ENCODE peak calls at places on chromosomes 4 and X, in eight cellular contexts. I is neuronal stem cell; E is GM23248; N is CD8-positive, alpha-beta memory T cell; B is right cardiac atrium; C is suprapubic skin; O is stomach; Z is body of pancreas. F is an unnamed sample.

GRCh38 chr4:38230121-38230728 is 270.0 kb downstream of the PTTG2 start:
- DNase-seq in I (no peak), E (no peak), N (no peak), B (no peak), C (no peak), O (peak; percentile 66), Z (no peak), F (no peak)

GRCh38 chr4:140463182-140463581 is 34.9 kb downstream of the MGAT4D start:
- DNase-seq in I (no peak), E (no peak), N (no peak), B (no peak), C (no peak), O (no peak), Z (no peak), F (no peak)

GRCh38 chr4:86965019-86965976 is 30.5 kb downstream of the AFF1 start:
- DNase-seq in I (no peak), E (no peak), N (no peak), B (no peak), C (no peak), O (no peak), Z (no peak), F (no peak)

GRCh38 chr4:182925298-182925738 is 8.1 kb upstream of the DCTD start:
- DNase-seq in I (peak; percentile 33), E (peak; percentile 40), N (peak; percentile 27), B (peak; percentile 45), C (no peak), O (peak; percentile 83), Z (peak; percentile 90), F (no peak)

GRCh38 chr4:120720354-120720753 is 202.2 kb downstream of the PRDM5 start:
- DNase-seq in I (no peak), E (no peak), N (no peak), B (no peak), C (no peak), O (no peak), Z (no peak), F (no peak)

GRCh38 chr4:40471923-40472322 is 136.8 kb downstream of the CHRNA9 start:
- DNase-seq in I (no peak), E (peak; percentile 76), N (no peak), B (no peak), C (no peak), O (no peak), Z (no peak), F (no peak)

GRCh38 chr4:80521438-80521837 is 185.9 kb downstream of the CFAP299 start:
- DNase-seq in I (no peak), E (no peak), N (no peak), B (no peak), C (no peak), O (no peak), Z (no peak), F (no peak)

GRCh38 chr4:56786955-56787354 is 34.5 kb downstream of the SPINK2 start:
- DNase-seq in I (no peak), E (peak; percentile 76), N (no peak), B (peak; percentile 49), C (no peak), O (peak; percentile 28), Z (peak; percentile 34), F (no peak)

GRCh38 chr4:8594097-8595038 is 1.8 kb downstream of the CPZ start:
- DNase-seq in I (peak; percentile 72), E (peak; percentile 86), N (no peak), B (peak; percentile 46), C (no peak), O (peak; percentile 58), Z (peak; percentile 59), F (no peak)

GRCh38 chr4:147755567-147756295 is 23.8 kb downstream of the ARHGAP10 start:
- DNase-seq in I (no peak), E (peak; percentile 74), N (no peak), B (no peak), C (no peak), O (no peak), Z (no peak), F (no peak)

GRCh38 chrX:71067727-71068051 is 445 bp downstream of the SNX12 start:
- DNase-seq in I (no peak), E (no peak), N (no peak), B (no peak), C (no peak), O (no peak), Z (no peak), F (no peak)

GRCh38 chrX:338836-339400 is 20.3 kb upstream of the GTPBP6 start:
- DNase-seq in I (no peak), E (peak; percentile 10), N (no peak), B (peak; percentile 13), C (no peak), O (no peak), Z (no peak), F (no peak)

DNA sequence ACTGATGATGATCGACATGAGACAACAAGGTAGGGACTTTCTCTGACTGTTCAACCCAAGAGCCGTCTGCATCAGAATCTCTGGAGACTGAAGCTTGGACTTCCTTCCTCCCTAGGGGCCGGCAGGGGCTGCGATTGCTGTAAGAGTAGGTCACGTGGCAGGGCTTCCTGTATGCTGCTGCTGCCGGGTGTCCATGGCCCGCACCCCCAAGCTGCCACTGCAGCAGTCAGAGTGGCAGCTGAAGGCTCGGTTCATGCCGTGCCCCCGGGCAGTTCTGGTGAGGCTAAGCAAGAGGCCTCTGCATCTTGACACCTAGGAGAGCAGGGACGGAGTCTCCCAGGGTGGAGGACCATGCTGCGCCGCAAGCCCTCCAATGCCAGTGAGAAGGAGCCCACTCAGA is at the start of gene SASH3:
- DNase-seq in I (no peak), E (no peak), N (peak; percentile 44), B (peak; percentile 41), C (no peak), O (peak; percentile 50), Z (peak; percentile 17), F (no peak)
- H3K27ac ChIP-seq in I (no peak within 1 kb of the TSS), E (no peak within 1 kb of the TSS), N (peak within 1 kb of the TSS; percentile 64), B (no peak within 1 kb of the TSS), C (no peak within 1 kb of the TSS), O (peak within 1 kb of the TSS; percentile 23), Z (peak within 1 kb of the TSS; percentile 41), F (no peak within 1 kb of the TSS)

GRCh38 chr4:139457318-139457717 is 3.4 kb downstream of the RAB33B start:
- DNase-seq in I (no peak), E (peak; percentile 22), N (no peak), B (no peak), C (no peak), O (no peak), Z (no peak), F (no peak)
- H3K27ac ChIP-seq in I (no peak overlapping the region), E (no peak overlapping the region), N (no peak overlapping the region), B (no peak overlapping the region), C (no peak overlapping the region), O (peak overlapping the region; percentile 46), Z (peak overlapping the region; percentile 95), F (no peak overlapping the region)

GRCh38 chr4:128528177-128528576 is 240.6 kb upstream of the PGRMC2 start:
- DNase-seq in I (no peak), E (peak; percentile 13), N (no peak), B (no peak), C (no peak), O (no peak), Z (no peak), F (no peak)
- H3K27ac ChIP-seq in I (no peak overlapping the region), E (peak overlapping the region; percentile 97), N (no peak overlapping the region), B (peak overlapping the region; percentile 64), C (peak overlapping the region; percentile 39), O (peak overlapping the region; percentile 18), Z (no peak overlapping the region), F (no peak overlapping the region)

DNA sequence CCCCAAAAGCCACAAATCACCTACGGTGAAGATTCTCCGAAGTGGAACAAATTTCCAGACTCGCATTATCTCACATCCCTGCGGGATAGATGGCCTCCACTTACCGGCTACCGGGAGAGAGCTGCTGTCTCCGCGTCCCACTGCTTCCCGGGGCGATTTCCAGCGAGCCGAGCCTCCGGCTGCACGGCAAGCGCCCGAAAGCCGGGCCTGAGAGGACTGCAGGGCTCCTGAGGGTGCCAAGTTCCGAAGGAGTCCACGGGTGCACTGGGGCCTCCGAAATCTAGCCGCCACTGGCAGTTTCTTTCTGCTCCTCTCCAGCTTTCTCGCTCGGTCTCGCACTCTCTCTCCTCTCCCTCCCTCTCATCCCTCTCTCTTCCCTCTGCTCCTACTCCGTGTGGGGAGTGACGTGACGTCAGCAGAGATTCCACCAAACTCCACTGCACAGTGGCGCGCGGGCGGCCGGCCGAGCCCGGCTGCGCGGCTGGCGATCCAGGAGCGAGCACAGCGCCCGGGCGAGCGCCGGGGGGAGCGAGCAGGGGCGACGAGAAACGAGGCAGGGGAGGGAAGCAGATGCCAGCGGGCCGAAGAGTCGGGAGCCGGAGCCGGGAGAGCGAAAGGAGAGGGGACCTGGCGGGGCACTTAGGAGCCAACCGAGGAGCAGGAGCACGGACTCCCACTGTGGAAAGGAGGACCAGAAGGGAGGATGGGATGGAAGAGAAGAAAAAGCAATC is 14.0 kb upstream of the PITX2 start:
- DNase-seq in I (peak; percentile 63), E (peak; percentile 90), N (no peak), B (no peak), C (no peak), O (no peak), Z (no peak), F (no peak)
- H3K27ac ChIP-seq in I (no peak overlapping the region), E (peak overlapping the region; percentile 30), N (no peak overlapping the region), B (no peak overlapping the region), C (no peak overlapping the region), O (peak overlapping the region; percentile 23), Z (no peak overlapping the region), F (no peak overlapping the region)

F was measured in vagina.